ENCODE peak calls at places on chromosome 9, in eight cellular contexts. H is fibroblast of lung, R is suprapubic skin, G is RWPE1, A is GM12865, K is GM10248, L is tibial nerve, S is ascending aorta. Y is an unnamed sample.

GRCh38 chr9:97726716-97727115 is 29.6 kb upstream of the XPA start:
- DNase-seq in H (no peak), R (no peak), G (no peak), A (no peak), K (no peak), L (no peak), S (no peak), Y (no peak)

GRCh38 chr9:8821910-8822666 is 1022.5 kb upstream of the DMAC1 start:
- DNase-seq in H (peak), R (no peak), G (no peak), A (peak), K (no peak), L (no peak), S (no peak), Y (no peak)

GRCh38 chr9:136311433-136312375 is 7.8 kb upstream of the CCDC187 start:
- DNase-seq in H (no peak), R (no peak), G (peak), A (peak), K (no peak), L (no peak), S (no peak), Y (no peak)

GRCh38 chr9:115524467-115525059 is 406.6 kb upstream of the TNC start:
- DNase-seq in H (peak), R (no peak), G (peak), A (peak), K (peak), L (peak), S (no peak), Y (no peak)

GRCh38 chr9:92489209-92489608 is 6.9 kb upstream of the ASPN start:
- DNase-seq in H (peak), R (no peak), G (no peak), A (no peak), K (no peak), L (no peak), S (no peak), Y (no peak)

GRCh38 chr9:70532753-70533152 is 118.3 kb upstream of the KLF9 start:
- DNase-seq in H (no peak), R (no peak), G (no peak), A (no peak), K (no peak), L (no peak), S (no peak), Y (no peak)

GRCh38 chr9:69446496-69446895 is 121.5 kb downstream of the ENTREP1 start:
- DNase-seq in H (no peak), R (no peak), G (no peak), A (no peak), K (no peak), L (no peak), S (no peak), Y (no peak)

GRCh38 chr9:77019010-77019809 is at the start of gene FOXB2:
- DNase-seq in H (no peak), R (no peak), G (no peak), A (no peak), K (peak), L (no peak), S (no peak), Y (no peak)

GRCh38 chr9:33164138-33164809 is 2.9 kb downstream of the B4GALT1 start:
- DNase-seq in H (no peak), R (no peak), G (no peak), A (peak), K (peak), L (peak), S (no peak), Y (no peak)

GRCh38 chr9:125763373-125763772 is 16.2 kb downstream of the PBX3 start:
- DNase-seq in H (peak), R (no peak), G (peak), A (no peak), K (no peak), L (no peak), S (no peak), Y (no peak)

GRCh38 chr9:78971505-78971904 is 600.3 kb upstream of the TLE4 start:
- DNase-seq in H (no peak), R (no peak), G (no peak), A (no peak), K (no peak), L (no peak), S (no peak), Y (no peak)

GRCh38 chr9:27787941-27788340 is 214.7 kb upstream of the C9orf72 start:
- DNase-seq in H (no peak), R (no peak), G (no peak), A (no peak), K (no peak), L (no peak), S (no peak), Y (no peak)

GRCh38 chr9:80932181-80932580 is 757.2 kb downstream of the TLE1 start:
- DNase-seq in H (peak), R (no peak), G (no peak), A (no peak), K (no peak), L (no peak), S (no peak), Y (no peak)

GRCh38 chr9:72038890-72039410 is 21.5 kb downstream of the C9orf57 start:
- DNase-seq in H (peak), R (peak), G (peak), A (peak), K (peak), L (peak), S (no peak), Y (peak)

GRCh38 chr9:114400219-114400618 is 12.4 kb upstream of the AKNA start:
- DNase-seq in H (no peak), R (no peak), G (peak), A (no peak), K (no peak), L (no peak), S (no peak), Y (no peak)

GRCh38 chr9:135355466-135356420 is 123.8 kb upstream of the PPP1R26 start:
- DNase-seq in H (no peak), R (no peak), G (no peak), A (no peak), K (no peak), L (no peak), S (no peak), Y (no peak)

GRCh38 chr9:8560560-8561525 is 761.3 kb upstream of the DMAC1 start:
- DNase-seq in H (peak), R (no peak), G (no peak), A (no peak), K (no peak), L (no peak), S (no peak), Y (no peak)

GRCh38 chr9:121557581-121558422 is 58.2 kb upstream of the GGTA1 start:
- DNase-seq in H (peak), R (no peak), G (peak), A (peak), K (peak), L (peak), S (peak), Y (no peak)

GRCh38 chr9:98117984-98118639 is 910 bp downstream of the TRIM14 start:
- DNase-seq in H (peak), R (no peak), G (peak), A (peak), K (peak), L (no peak), S (no peak), Y (no peak)

GRCh38 chr9:110750272-110750671 is 81.7 kb downstream of the MUSK start:
- DNase-seq in H (no peak), R (no peak), G (no peak), A (no peak), K (no peak), L (peak), S (no peak), Y (no peak)

GRCh38 chr9:137313326-137313920 is 11.4 kb upstream of the NRARP start:
- DNase-seq in H (no peak), R (no peak), G (peak), A (no peak), K (no peak), L (no peak), S (no peak), Y (no peak)

GRCh38 chr9:127928232-127929043 is 2.1 kb downstream of the PIP5KL1 start:
- DNase-seq in H (no peak), R (no peak), G (no peak), A (no peak), K (no peak), L (no peak), S (no peak), Y (no peak)

GRCh38 chr9:84667571-84668203 is 1.8 kb upstream of the NTRK2 start:
- DNase-seq in H (peak), R (no peak), G (peak), A (peak), K (peak), L (peak), S (no peak), Y (no peak)

GRCh38 chr9:38208206-38208901 is 139.3 kb upstream of the SHB start:
- DNase-seq in H (no peak), R (peak), G (no peak), A (peak), K (no peak), L (no peak), S (no peak), Y (no peak)

GRCh38 chr9:84947412-84947972 is 278.0 kb downstream of the NTRK2 start:
- DNase-seq in H (no peak), R (no peak), G (peak), A (no peak), K (no peak), L (no peak), S (no peak), Y (no peak)

GRCh38 chr9:14316574-14317304 is 2.8 kb upstream of the NFIB start:
- DNase-seq in H (no peak), R (no peak), G (no peak), A (no peak), K (no peak), L (no peak), S (no peak), Y (no peak)

GRCh38 chr9:29212590-29213373 is 1639.5 kb upstream of the C9orf72 start:
- DNase-seq in H (no peak), R (no peak), G (peak), A (no peak), K (peak), L (no peak), S (no peak), Y (no peak)

GRCh38 chr9:134525070-134525815 is 116.4 kb upstream of the COL5A1 start:
- DNase-seq in H (no peak), R (peak), G (no peak), A (no peak), K (no peak), L (no peak), S (no peak), Y (no peak)

GRCh38 chr9:114419796-114420195 is 32.0 kb upstream of the AKNA start:
- DNase-seq in H (no peak), R (no peak), G (no peak), A (no peak), K (no peak), L (no peak), S (no peak), Y (no peak)

GRCh38 chr9:112783551-112783954 is 33.0 kb downstream of the SNX30 start:
- DNase-seq in H (no peak), R (no peak), G (no peak), A (no peak), K (no peak), L (no peak), S (no peak), Y (no peak)

GRCh38 chr9:120505186-120505585 is 74.8 kb downstream of the CDK5RAP2 start:
- DNase-seq in H (peak), R (no peak), G (no peak), A (no peak), K (no peak), L (no peak), S (no peak), Y (no peak)

GRCh38 chr9:37414503-37414943 is 8.0 kb upstream of the GRHPR start:
- DNase-seq in H (no peak), R (no peak), G (no peak), A (no peak), K (no peak), L (no peak), S (no peak), Y (no peak)

GRCh38 chr9:28121353-28121752 is 548.1 kb upstream of the C9orf72 start:
- DNase-seq in H (no peak), R (no peak), G (no peak), A (no peak), K (no peak), L (no peak), S (no peak), Y (no peak)

GRCh38 chr9:91056917-91057316 is 255.3 kb downstream of the SYK start:
- DNase-seq in H (peak), R (no peak), G (no peak), A (no peak), K (no peak), L (no peak), S (no peak), Y (no peak)
- TF ChIP-seq CTCF in H (no peak), R (no peak), G (no peak), A (no peak), K (no peak), L (no peak), S (no peak), Y (no peak)

DNA sequence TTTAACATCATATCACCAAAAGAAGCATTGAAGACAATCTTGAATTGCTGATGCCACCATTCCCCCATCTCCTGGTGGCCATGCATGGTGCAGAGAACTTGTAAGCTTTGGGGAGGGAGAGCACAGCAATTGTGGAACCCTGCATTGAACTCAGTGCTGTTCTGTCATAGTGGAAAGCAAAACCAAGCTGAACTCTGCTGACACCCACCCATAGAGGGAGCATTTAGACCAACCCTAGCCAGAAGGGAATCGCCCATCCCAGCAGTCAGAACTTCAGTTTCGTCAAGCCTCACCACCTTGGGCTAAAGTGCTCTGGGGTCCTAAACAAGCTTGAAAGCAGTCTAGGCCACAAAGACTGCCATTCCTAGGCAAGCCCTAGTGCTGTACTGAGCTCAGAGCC is 37.4 kb upstream of the RUSC2 start:
- DNase-seq in H (peak), R (no peak), G (no peak), A (peak), K (no peak), L (no peak), S (no peak), Y (no peak)
- TF ChIP-seq CTCF in H (peak), R (no peak), G (no peak), A (peak), K (no peak), L (no peak), S (no peak), Y (no peak)

DNA sequence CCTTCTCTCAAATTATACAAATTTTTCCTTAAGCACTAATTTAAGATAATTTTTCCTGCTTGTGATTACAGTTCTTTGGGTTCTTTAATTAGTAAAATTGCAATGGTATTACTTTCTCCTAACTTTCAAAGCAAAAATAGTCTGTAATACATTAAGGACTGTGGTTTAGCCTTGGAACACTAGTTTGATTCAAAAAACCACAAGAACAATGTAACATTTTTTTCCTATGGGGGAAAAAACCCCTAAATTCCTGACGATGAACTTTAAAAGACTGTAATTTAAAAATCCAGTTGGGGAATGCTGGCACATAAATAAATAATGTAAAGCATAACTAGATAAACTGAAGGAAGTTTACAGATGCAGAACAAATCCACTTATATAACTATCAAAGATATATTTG is 65.3 kb downstream of the CDC14B start:
- DNase-seq in H (peak), R (no peak), G (no peak), A (no peak), K (no peak), L (no peak), S (no peak), Y (no peak)
- TF ChIP-seq CTCF in H (no peak), R (no peak), G (no peak), A (no peak), K (no peak), L (no peak), S (no peak), Y (no peak)

DNA sequence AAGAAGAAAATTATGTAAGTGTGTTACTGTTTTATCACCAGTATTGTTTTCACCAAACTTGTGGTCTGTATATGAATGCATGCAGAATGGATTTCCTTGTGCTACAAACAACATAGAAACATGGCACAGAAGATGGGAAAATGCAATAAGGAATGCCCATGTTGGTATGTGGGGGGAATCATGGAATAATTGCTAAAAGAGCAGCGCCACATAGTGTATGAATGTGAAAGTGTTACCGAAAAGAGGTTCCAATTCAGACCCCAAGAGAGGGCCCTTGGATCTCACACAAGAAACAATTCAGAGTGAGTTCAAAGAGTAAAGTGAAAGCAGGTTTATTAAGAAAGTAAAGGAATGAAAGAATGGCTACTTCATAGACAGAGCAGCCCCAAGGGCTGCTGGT is 26.4 kb upstream of the TYRP1 start:
- DNase-seq in H (no peak), R (no peak), G (no peak), A (no peak), K (no peak), L (no peak), S (no peak), Y (no peak)
- TF ChIP-seq CTCF in H (no peak), R (no peak), G (no peak), A (peak), K (no peak), L (no peak), S (no peak), Y (no peak)

GRCh38 chr9:128992995-128993394 is 35.1 kb downstream of the SH3GLB2 start:
- DNase-seq in H (peak), R (no peak), G (no peak), A (no peak), K (no peak), L (no peak), S (no peak), Y (no peak)
- TF ChIP-seq CTCF in H (no peak), R (peak), G (no peak), A (no peak), K (peak), L (no peak), S (no peak), Y (no peak)

DNA sequence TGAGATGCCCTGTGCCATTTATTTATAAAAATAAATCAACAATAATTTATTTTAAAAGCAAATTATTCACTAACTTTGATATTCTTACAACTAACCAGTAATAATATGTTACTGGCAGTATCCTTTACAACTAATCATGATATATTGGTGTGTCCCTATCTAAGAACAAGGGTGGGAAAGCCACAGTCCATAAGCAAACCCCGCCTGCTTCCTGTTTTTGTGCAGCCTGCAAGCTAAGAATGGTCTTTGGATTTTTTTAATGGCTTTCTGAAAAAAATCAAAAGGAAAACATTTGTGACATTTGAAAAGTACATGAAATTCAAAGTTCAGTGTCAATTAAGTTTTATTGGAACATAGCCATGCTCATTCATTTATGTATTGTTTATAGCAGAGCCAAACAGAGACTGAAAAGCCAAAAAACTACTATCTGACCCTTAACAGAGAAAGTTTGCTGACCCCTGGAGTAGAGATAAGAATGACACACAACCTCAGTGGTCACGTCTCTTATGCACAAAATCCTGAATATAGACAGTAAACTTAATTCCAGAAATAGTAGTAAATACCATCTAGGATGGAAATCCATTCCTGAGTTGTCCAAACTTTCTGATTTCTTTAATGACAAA is 12.8 kb upstream of the TMEM245 start:
- DNase-seq in H (no peak), R (no peak), G (no peak), A (no peak), K (no peak), L (no peak), S (no peak), Y (no peak)
- TF ChIP-seq CTCF in H (no peak), R (no peak), G (no peak), A (no peak), K (peak), L (no peak), S (no peak), Y (no peak)

DNA sequence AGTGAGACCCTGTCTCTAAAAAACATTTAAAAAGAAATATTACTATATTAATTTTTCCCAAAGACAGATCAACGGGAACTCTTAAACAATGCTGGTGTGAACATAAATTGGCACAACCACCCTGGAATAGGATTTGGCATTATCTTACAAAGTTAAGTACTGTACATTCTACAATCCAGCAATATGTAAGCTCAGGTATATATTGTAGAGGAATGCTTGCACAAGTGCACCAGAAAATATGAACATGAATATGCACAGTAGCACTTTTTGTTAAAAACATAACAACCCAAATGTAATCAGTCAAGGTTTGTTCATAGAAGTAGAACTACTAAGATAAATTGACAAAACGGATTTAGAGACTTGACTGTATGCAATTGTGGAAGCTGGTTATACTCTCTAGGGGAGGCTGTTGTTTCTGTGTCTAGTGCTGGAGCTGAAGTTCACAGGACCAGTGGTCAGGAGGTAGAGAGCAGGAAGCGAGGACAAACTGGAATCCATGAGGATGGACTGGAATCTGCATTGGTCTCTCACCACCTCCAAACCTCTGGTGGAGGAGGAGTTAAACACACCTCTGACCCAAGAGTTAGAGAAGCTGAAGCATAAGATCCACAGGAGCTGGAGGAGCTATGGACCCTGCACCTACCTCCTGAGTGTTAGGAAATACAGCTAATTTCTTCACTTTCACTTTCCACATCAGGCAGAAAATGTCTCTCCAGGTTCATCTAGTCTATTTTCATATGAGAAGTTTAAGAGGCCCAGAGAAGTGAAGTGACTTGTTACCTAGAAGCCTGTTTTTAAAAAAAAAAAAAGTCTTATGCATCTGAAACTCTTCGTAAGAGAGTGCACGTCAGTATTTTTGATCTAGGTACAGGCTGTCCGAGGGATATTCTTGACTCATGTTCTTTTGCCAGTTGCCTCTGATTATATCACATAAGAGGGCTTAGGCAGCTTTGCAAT is 20.3 kb upstream of the RIC1 start:
- DNase-seq in H (peak), R (no peak), G (no peak), A (peak), K (no peak), L (no peak), S (no peak), Y (no peak)
- TF ChIP-seq CTCF in H (no peak), R (no peak), G (no peak), A (no peak), K (peak), L (no peak), S (no peak), Y (no peak)

GRCh38 chr9:82670000-82670399 is 392.9 kb downstream of the RASEF start:
- DNase-seq in H (no peak), R (no peak), G (no peak), A (no peak), K (no peak), L (no peak), S (no peak), Y (no peak)
- TF ChIP-seq CTCF in H (no peak), R (no peak), G (no peak), A (no peak), K (no peak), L (no peak), S (no peak), Y (no peak)